ENCODE peak calls at places on chromosomes 13 and 19, in four cellular contexts. D is GM12878, K is K562, B is H1. H is an unnamed sample.

GRCh38 chr19:1825909-1826556 is 14.0 kb upstream of the ATP8B3 start:
- DNase-seq in B (peak; percentile 97), K (peak; percentile 86), D (no peak), H (peak; percentile 48)

GRCh38 chr13:50762969-50763568 is 80.4 kb downstream of the DLEU7 start:
- DNase-seq in K (no peak), D (no peak), B (no peak), H (no peak)

GRCh38 chr13:59364508-59365187 is 799.1 kb downstream of the DIAPH3 start:
- DNase-seq in D (no peak), K (no peak), B (no peak), H (no peak)

GRCh38 chr13:73995752-73996151 is 138.5 kb downstream of the KLF12 start:
- DNase-seq in K (no peak), D (no peak), B (no peak), H (no peak)

GRCh38 chr13:77619655-77620054 is 77.8 kb upstream of the SLAIN1 start:
- DNase-seq in D (no peak), K (no peak), B (no peak), H (no peak)

GRCh38 chr13:99909836-99910619 is 61.5 kb downstream of the ZIC5 start:
- DNase-seq in B (no peak), K (no peak), D (no peak), H (no peak)

GRCh38 chr19:58558066-58558622 is at the start of gene UBE2M:
- DNase-seq in D (no peak), K (peak; percentile 66), B (no peak), H (no peak)

GRCh38 chr13:35512271-35512920 is 35.9 kb upstream of the MAB21L1 start:
- DNase-seq in B (no peak), K (no peak), D (no peak), H (no peak)

GRCh38 chr13:50161052-50161451 is 145.8 kb downstream of the KCNRG start:
- DNase-seq in B (no peak), K (peak; percentile 15), D (no peak), H (peak; percentile 26)

GRCh38 chr13:95391325-95391724 is 90.1 kb upstream of the ABCC4 start:
- DNase-seq in B (no peak), D (no peak), K (no peak), H (no peak)

DNA sequence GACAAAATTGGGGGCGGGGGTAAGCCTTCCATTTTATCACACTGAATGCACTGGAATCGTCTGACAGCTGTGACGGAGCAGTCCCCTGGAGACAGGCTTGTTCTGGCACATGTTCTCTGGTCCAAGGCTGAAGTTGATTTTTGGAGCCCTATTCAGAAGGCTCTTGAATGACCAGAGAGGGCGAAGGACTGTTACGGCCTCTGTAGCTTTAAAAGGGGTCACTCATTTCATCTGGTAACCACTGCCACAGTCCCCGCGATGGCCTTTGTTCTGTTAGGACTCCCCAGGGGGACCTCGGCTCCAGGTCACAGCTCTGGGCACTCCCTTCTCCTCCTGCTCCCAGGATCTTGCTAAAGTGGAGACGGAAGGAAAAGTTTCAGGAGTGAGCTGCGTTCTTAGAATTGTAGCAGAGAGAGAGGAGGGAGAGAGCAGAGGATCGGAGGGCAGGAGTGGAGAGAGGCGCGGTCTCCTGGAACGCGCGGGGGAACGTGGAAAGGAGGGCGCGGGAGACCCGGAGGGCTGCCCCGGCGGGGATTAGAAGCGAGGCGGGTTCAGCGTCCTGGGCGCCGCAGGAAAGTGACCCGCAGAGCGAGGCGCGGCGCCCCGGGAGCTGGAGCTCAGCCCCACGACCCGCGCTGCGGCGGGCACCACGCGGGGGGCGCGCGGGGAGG is 134.3 kb upstream of the MYO16 start:
- DNase-seq in D (no peak), K (no peak), B (peak; percentile 57), H (no peak)
- TF ChIP-seq EZH2 in D (no peak), K (no peak), B (peak; percentile 10), H (no peak)

GRCh38 chr19:50430888-50431342 is 1.8 kb upstream of the MYBPC2 start:
- DNase-seq in B (no peak), D (no peak), K (no peak), H (no peak)

GRCh38 chr19:50432658-50433057 is at the start of gene MYBPC2:
- DNase-seq in D (no peak), K (peak; percentile 46), B (no peak), H (no peak)

GRCh38 chr19:50433201-50434180 is 799 bp downstream of the MYBPC2 start:
- DNase-seq in B (no peak), D (no peak), K (no peak), H (no peak)

GRCh38 chr19:50431343-50432220 is 1.1 kb upstream of the MYBPC2 start:
- DNase-seq in D (peak; percentile 61), K (peak; percentile 95), B (peak; percentile 99), H (peak; percentile 66)

DNA sequence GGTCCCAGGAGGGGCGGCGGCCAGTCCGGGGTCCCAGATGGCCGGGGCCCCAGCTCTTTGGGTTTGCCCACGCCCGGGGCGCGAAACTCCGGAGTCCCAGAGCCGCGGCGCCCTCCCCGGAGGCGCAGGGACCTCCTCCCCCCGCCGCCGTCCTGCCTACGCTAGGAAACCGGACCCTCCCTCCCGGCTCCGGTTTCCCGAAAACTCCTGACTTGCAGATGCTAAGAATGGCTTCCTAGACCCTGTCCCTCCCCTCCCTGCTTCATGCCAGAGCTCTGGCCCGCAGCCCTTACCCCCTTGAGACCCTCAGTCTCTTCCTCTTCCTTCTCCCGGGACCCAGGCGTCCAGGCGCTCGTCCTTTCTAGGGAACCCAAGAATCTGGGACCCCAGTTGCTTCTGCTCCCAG is 468 bp upstream of the MYBPC2 start:
- DNase-seq in D (no peak), B (no peak), K (no peak), H (no peak)
- TF ChIP-seq HDAC2 in D (no peak), B (no peak), K (no peak), H (no peak)

GRCh38 chr19:41923045-41923788 is 5.0 kb downstream of the ERFL start:
- DNase-seq in D (no peak), B (no peak), K (no peak), H (no peak)
- TF ChIP-seq EZH2 in D (no peak), B (no peak), K (no peak), H (no peak)

GRCh38 chr19:3045885-3046603 is 16.3 kb downstream of the TLE5 start:
- DNase-seq in B (peak; percentile 76), D (no peak), K (no peak), H (no peak)
- TF ChIP-seq HDAC2 in B (no peak), D (no peak), K (no peak), H (no peak)

GRCh38 chr19:7729831-7730285 is 2.1 kb downstream of the CLEC4G start:
- DNase-seq in D (no peak), B (peak; percentile 80), K (no peak), H (no peak)
- TF ChIP-seq EZH2 in D (no peak), B (no peak), K (no peak), H (no peak)

GRCh38 chr19:7679017-7679720 is 1.5 kb upstream of the TRAPPC5 start:
- DNase-seq in K (peak; percentile 26), B (no peak), D (no peak), H (peak; percentile 36)
- TF ChIP-seq HDAC2 in K (no peak), B (no peak), D (no peak), H (no peak)

DNA sequence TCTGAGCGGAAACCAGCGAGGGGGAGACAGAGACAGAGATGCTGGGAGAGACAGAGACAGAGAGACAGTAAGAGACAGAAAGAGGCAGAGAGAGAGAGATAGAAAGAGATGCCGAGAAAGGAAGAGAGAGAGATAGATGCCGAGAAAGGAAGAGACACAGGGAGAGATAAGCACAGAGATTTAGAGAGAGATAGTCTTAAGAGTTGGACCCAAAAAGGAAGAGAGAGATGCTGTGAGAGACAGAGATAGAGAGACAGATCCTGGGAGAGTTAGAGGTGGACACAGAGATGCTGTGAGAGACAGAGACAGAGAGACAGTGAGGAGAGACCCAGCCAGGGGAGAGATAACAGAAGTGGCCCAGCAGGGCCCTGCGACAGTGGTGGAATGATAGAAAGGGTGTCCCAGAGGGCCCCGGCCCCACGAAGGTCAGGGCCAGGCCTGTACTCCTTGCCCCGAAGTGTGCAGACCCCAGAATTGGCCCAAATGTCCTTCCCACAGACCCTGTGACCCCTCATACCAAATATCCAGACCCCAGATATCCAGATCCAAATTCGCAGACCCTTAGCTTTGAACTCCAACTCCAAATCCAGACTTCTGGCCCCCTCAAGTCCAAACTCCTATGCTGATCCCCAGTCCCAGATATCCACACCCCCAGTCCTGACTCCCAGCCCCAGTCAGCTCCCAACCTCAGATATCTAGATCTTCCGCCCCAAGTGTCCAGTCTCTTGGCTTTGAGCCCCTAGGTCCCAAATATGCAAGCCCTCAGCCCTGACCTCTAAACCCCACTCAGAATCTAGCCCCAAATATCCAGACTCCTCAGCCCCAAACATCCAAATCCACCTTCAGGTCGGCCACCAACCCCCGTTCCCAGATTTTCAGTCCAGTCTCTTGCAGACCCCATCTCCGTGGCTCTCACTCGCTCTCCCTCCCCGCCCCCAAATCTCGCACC is 1.1 kb downstream of the ERFL start:
- DNase-seq in B (no peak), D (no peak), K (no peak), H (no peak)
- TF ChIP-seq EZH2 in B (peak; percentile 71), D (no peak), K (no peak), H (no peak)